ENCODE peak calls at places on chromosomes 5 and 9, in seven cellular contexts. One of them, this sample, is unnamed.

GRCh38 chr5:142296914-142297417 is 27.9 kb downstream of the SPRY4 start:
- DNase-seq in upper lobe of left lung: no peak
- DNase-seq in frontal cortex: no peak
- DNase-seq in WERI-Rb-1: no peak
- DNase-seq in cardiac fibroblast: peak
- DNase-seq in NCI-H1436: no peak
- DNase-seq in head of caudate nucleus: no peak
- DNase-seq in this sample: no peak

GRCh38 chr5:124741711-124742496 is 4.5 kb downstream of the ZNF608 start:
- DNase-seq in upper lobe of left lung: peak
- DNase-seq in frontal cortex: no peak
- DNase-seq in WERI-Rb-1: peak
- DNase-seq in cardiac fibroblast: peak
- DNase-seq in NCI-H1436: no peak
- DNase-seq in head of caudate nucleus: no peak
- DNase-seq in this sample: no peak

GRCh38 chr9:102185962-102186361 is 447.5 kb upstream of the GRIN3A start:
- DNase-seq in upper lobe of left lung: no peak
- DNase-seq in frontal cortex: no peak
- DNase-seq in WERI-Rb-1: no peak
- DNase-seq in cardiac fibroblast: no peak
- DNase-seq in NCI-H1436: no peak
- DNase-seq in head of caudate nucleus: no peak
- DNase-seq in this sample: no peak

GRCh38 chr9:70410368-70410767 is 4.1 kb downstream of the KLF9 start:
- DNase-seq in upper lobe of left lung: no peak
- DNase-seq in frontal cortex: no peak
- DNase-seq in WERI-Rb-1: no peak
- DNase-seq in cardiac fibroblast: peak
- DNase-seq in NCI-H1436: no peak
- DNase-seq in head of caudate nucleus: no peak
- DNase-seq in this sample: no peak

GRCh38 chr5:175526691-175527090 is 48.3 kb downstream of the SFXN1 start:
- DNase-seq in upper lobe of left lung: no peak
- DNase-seq in frontal cortex: no peak
- DNase-seq in WERI-Rb-1: no peak
- DNase-seq in cardiac fibroblast: no peak
- DNase-seq in NCI-H1436: no peak
- DNase-seq in head of caudate nucleus: no peak
- DNase-seq in this sample: no peak

GRCh38 chr5:123429993-123430392 is 6.8 kb upstream of the CEP120 start:
- DNase-seq in upper lobe of left lung: peak
- DNase-seq in frontal cortex: no peak
- DNase-seq in WERI-Rb-1: no peak
- DNase-seq in cardiac fibroblast: peak
- DNase-seq in NCI-H1436: no peak
- DNase-seq in head of caudate nucleus: no peak
- DNase-seq in this sample: no peak

GRCh38 chr5:158695595-158696330 is 404.0 kb downstream of the EBF1 start:
- DNase-seq in upper lobe of left lung: peak
- DNase-seq in frontal cortex: peak
- DNase-seq in WERI-Rb-1: peak
- DNase-seq in cardiac fibroblast: peak
- DNase-seq in NCI-H1436: peak
- DNase-seq in head of caudate nucleus: peak
- DNase-seq in this sample: peak

GRCh38 chr9:6133346-6134063 is 82.1 kb upstream of the IL33 start:
- DNase-seq in upper lobe of left lung: no peak
- DNase-seq in frontal cortex: no peak
- DNase-seq in WERI-Rb-1: no peak
- DNase-seq in cardiac fibroblast: peak
- DNase-seq in NCI-H1436: no peak
- DNase-seq in head of caudate nucleus: no peak
- DNase-seq in this sample: no peak

GRCh38 chr9:120474579-120475243 is 105.3 kb downstream of the CDK5RAP2 start:
- DNase-seq in upper lobe of left lung: peak
- DNase-seq in frontal cortex: no peak
- DNase-seq in WERI-Rb-1: no peak
- DNase-seq in cardiac fibroblast: peak
- DNase-seq in NCI-H1436: no peak
- DNase-seq in head of caudate nucleus: no peak
- DNase-seq in this sample: no peak

GRCh38 chr5:37838933-37839341 is 904 bp downstream of the GDNF start:
- DNase-seq in upper lobe of left lung: no peak
- DNase-seq in frontal cortex: peak
- DNase-seq in WERI-Rb-1: no peak
- DNase-seq in cardiac fibroblast: no peak
- DNase-seq in NCI-H1436: no peak
- DNase-seq in head of caudate nucleus: no peak
- DNase-seq in this sample: no peak

GRCh38 chr5:6788956-6789649 is 75.9 kb downstream of the TENT4A start:
- DNase-seq in upper lobe of left lung: no peak
- DNase-seq in frontal cortex: no peak
- DNase-seq in WERI-Rb-1: no peak
- DNase-seq in cardiac fibroblast: peak
- DNase-seq in NCI-H1436: no peak
- DNase-seq in head of caudate nucleus: no peak
- DNase-seq in this sample: no peak

GRCh38 chr5:96008987-96009647 is 47.5 kb upstream of the ELL2 start:
- DNase-seq in upper lobe of left lung: no peak
- DNase-seq in frontal cortex: no peak
- DNase-seq in WERI-Rb-1: no peak
- DNase-seq in cardiac fibroblast: no peak
- DNase-seq in NCI-H1436: no peak
- DNase-seq in head of caudate nucleus: no peak
- DNase-seq in this sample: no peak

GRCh38 chr5:77882670-77883257 is 106.6 kb upstream of the TBCA start:
- DNase-seq in upper lobe of left lung: no peak
- DNase-seq in frontal cortex: no peak
- DNase-seq in WERI-Rb-1: no peak
- DNase-seq in cardiac fibroblast: peak
- DNase-seq in NCI-H1436: no peak
- DNase-seq in head of caudate nucleus: no peak
- DNase-seq in this sample: no peak